ENCODE peak calls at places on chromosomes 11 and 22, in nine cellular contexts. K is IMR-90, C is prostate gland, Y is breast epithelium, W is heart left ventricle, A is Peyer's patch, E is A549, H is body of pancreas, F is HCT116. L is an unnamed sample.
A peak's percentile ranks its signal among the peaks of the same experiment; 100 is the strongest.

GRCh38 chr22:19394274-19395050 is 37.1 kb downstream of the HIRA start:
- DNase-seq in A (no peak), K (no peak), C (no peak), E (no peak), F (no peak), Y (no peak), H (no peak), W (no peak), L (peak; percentile 29)

GRCh38 chr22:36381513-36382079 is 6.2 kb downstream of the MYH9 start:
- DNase-seq in H (no peak), W (no peak), A (no peak), Y (no peak), F (no peak), C (no peak), E (no peak), K (peak; percentile 7), L (no peak)

GRCh38 chr22:43745783-43746356 is 66.2 kb downstream of the EFCAB6 start:
- DNase-seq in Y (no peak), E (no peak), K (no peak), F (no peak), H (no peak), W (no peak), C (no peak), A (no peak), L (no peak)

GRCh38 chr22:20191803-20192202 is 40.9 kb upstream of the CCDC188 start:
- DNase-seq in A (no peak), H (no peak), C (no peak), E (no peak), W (no peak), F (no peak), Y (no peak), K (no peak), L (no peak)

GRCh38 chr11:86910592-86910991 is 44.6 kb downstream of the FZD4 start:
- DNase-seq in H (no peak), Y (no peak), C (no peak), E (peak; percentile 13), A (no peak), F (no peak), W (no peak), K (peak; percentile 38), L (no peak)

GRCh38 chr11:32586576-32587190 is 3.1 kb downstream of the EIF3M start:
- DNase-seq in W (no peak), A (no peak), Y (no peak), K (peak; percentile 24), E (peak; percentile 55), C (no peak), H (no peak), F (peak; percentile 29), L (no peak)

GRCh38 chr11:39745401-39745800 is 1714.1 kb downstream of the LRRC4C start:
- DNase-seq in C (no peak), Y (no peak), F (no peak), K (no peak), W (no peak), H (no peak), A (no peak), E (no peak), L (no peak)

GRCh38 chr11:95522871-95523270 is 266.7 kb downstream of the FAM76B start:
- DNase-seq in K (peak; percentile 45), W (no peak), C (peak; percentile 36), E (no peak), F (no peak), H (no peak), Y (no peak), A (no peak), L (no peak)

GRCh38 chr11:10051868-10052586 is 242.0 kb downstream of the SBF2 start:
- DNase-seq in Y (no peak), A (no peak), H (no peak), C (no peak), K (peak; percentile 75), F (no peak), E (no peak), W (no peak), L (no peak)

GRCh38 chr11:67301951-67302516 is 1.3 kb upstream of the SSH3 start:
- DNase-seq in H (peak; percentile 67), W (peak; percentile 64), A (no peak), E (no peak), F (no peak), C (peak; percentile 76), K (peak; percentile 68), Y (no peak), L (no peak)

GRCh38 chr11:129190087-129190486 is 2.0 kb downstream of the ARHGAP32 start:
- DNase-seq in K (no peak), C (no peak), H (no peak), Y (no peak), W (no peak), A (no peak), E (peak; percentile 6), F (no peak), L (no peak)

GRCh38 chr22:24304067-24304675 is 33.5 kb downstream of the SPECC1L start:
- DNase-seq in E (no peak), C (no peak), A (no peak), Y (no peak), H (no peak), W (no peak), F (no peak), K (no peak), L (no peak)

GRCh38 chr11:65433657-65434056 is 11.1 kb downstream of the NEAT1 start:
- DNase-seq in K (peak; percentile 16), C (no peak), E (no peak), H (no peak), F (no peak), Y (peak; percentile 12), W (peak; percentile 5), A (peak; percentile 15), L (no peak)

GRCh38 chr11:60184824-60185511 is 2.1 kb upstream of the MS4A6A start:
- DNase-seq in E (no peak), H (no peak), Y (no peak), A (no peak), F (no peak), W (no peak), C (no peak), K (no peak), L (no peak)

GRCh38 chr22:27918351-27919221 is 470 bp downstream of the PITPNB start:
- DNase-seq in C (peak; percentile 29), E (peak; percentile 27), A (peak; percentile 29), H (peak; percentile 50), Y (peak; percentile 40), F (no peak), W (peak; percentile 72), K (peak; percentile 45), L (peak; percentile 48)
- TF ChIP-seq POLR2A in C (no peak), E (peak; percentile 42), A (no peak), H (peak; percentile 87), Y (no peak), F (no peak), W (no peak), K (peak; percentile 65), L (no peak)

GRCh38 chr11:6725386-6725896 is 42.3 kb upstream of the MRPL17 start:
- DNase-seq in E (no peak), H (no peak), F (no peak), K (no peak), A (no peak), Y (no peak), W (no peak), C (no peak), L (no peak)

GRCh38 chr11:6721343-6721742 is 38.2 kb upstream of the MRPL17 start:
- DNase-seq in F (no peak), Y (no peak), W (no peak), E (no peak), K (no peak), H (no peak), C (no peak), A (no peak), L (no peak)

GRCh38 chr11:6727971-6728890 is 43.5 kb downstream of the OR2AG2 start:
- DNase-seq in E (no peak), Y (no peak), C (no peak), H (no peak), K (no peak), A (no peak), W (no peak), F (no peak), L (no peak)

GRCh38 chr11:6719588-6719987 is 36.4 kb upstream of the MRPL17 start:
- DNase-seq in K (no peak), W (no peak), Y (no peak), F (no peak), A (no peak), C (no peak), H (no peak), E (no peak), L (no peak)

GRCh38 chr11:6724013-6724412 is 40.9 kb upstream of the MRPL17 start:
- DNase-seq in H (no peak), C (no peak), E (no peak), K (no peak), Y (no peak), A (no peak), F (no peak), W (no peak), L (no peak)
- H3K9me3 ChIP-seq in H (no peaks in the 10 kb centered on the region), C (no peaks in the 10 kb centered on the region), E (no peaks in the 10 kb centered on the region), K (no peaks in the 10 kb centered on the region), Y (no peaks in the 10 kb centered on the region), A (no peaks in the 10 kb centered on the region), F (no peaks in the 10 kb centered on the region), W (peaks cover 25% of the 10 kb centered on the region), L (no peaks in the 10 kb centered on the region)

DNA sequence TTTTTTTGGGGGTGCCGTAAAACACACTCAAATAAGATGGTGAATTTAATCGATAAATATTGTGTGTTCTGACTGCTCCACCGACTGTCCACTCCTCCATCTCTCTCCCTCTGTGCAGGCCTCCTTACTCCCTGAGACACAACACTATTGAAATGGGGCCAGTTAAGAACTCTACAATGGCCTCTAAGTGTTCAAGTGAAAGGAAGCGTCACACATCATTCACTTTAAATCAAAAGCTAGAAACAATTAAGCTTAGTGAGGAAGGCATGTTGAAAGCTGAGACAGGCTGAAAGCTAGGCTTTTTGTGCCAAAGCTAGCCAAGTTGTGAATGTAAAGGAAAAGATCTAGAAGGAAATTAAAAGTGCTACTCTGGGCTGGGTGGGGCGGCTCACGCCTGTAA is 156.8 kb downstream of the CTTN start:
- DNase-seq in C (no peak), Y (no peak), F (no peak), W (no peak), H (no peak), K (no peak), E (no peak), A (no peak), L (no peak)
- TF ChIP-seq POLR2A in C (no peak), Y (no peak), F (no peak), W (no peak), H (no peak), K (no peak), E (no peak), A (no peak), L (no peak)

GRCh38 chr22:48261706-48262105 is 1499.3 kb downstream of the TBC1D22A start:
- DNase-seq in F (no peak), H (no peak), E (peak; percentile 10), K (no peak), W (no peak), A (no peak), C (no peak), Y (no peak), L (no peak)

GRCh38 chr22:48261048-48261621 is 1498.7 kb downstream of the TBC1D22A start:
- DNase-seq in E (no peak), H (no peak), W (no peak), F (no peak), A (no peak), C (no peak), Y (no peak), K (no peak), L (no peak)

GRCh38 chr22:48258841-48259240 is 1496.4 kb downstream of the TBC1D22A start:
- DNase-seq in H (no peak), E (no peak), Y (no peak), A (no peak), W (no peak), C (no peak), F (no peak), K (no peak), L (no peak)

GRCh38 chr22:48258108-48258705 is 1495.8 kb downstream of the TBC1D22A start:
- DNase-seq in E (no peak), F (no peak), H (no peak), A (no peak), W (no peak), K (no peak), C (no peak), Y (no peak), L (no peak)

GRCh38 chr22:48259991-48260670 is 1497.7 kb downstream of the TBC1D22A start:
- DNase-seq in C (no peak), E (no peak), F (no peak), K (no peak), W (no peak), Y (no peak), A (no peak), H (no peak), L (no peak)
- H3K9me3 ChIP-seq in C (no peaks in the 10 kb centered on the region), E (no peaks in the 10 kb centered on the region), F (no peaks in the 10 kb centered on the region), K (peaks cover 60% of the 10 kb centered on the region), W (no peaks in the 10 kb centered on the region), Y (no peaks in the 10 kb centered on the region), A (no peaks in the 10 kb centered on the region), H (no peaks in the 10 kb centered on the region), L (no peaks in the 10 kb centered on the region)